ENCODE peak calls at places on chromosome 20, in eight cellular contexts. X is GM23248; A is activated gamma-delta T cell treated with Interleukin-2 at 50 U/mL for 16 hours; E is GM23338; F is stimulated activated CD8-positive, alpha-beta memory T cell treated with anti-CD3 and anti-CD28 coated beads, Interleukin-2, amount 100 ng/mL, for 48 hours; Y is left cardiac atrium; Q is mesendoderm; O is stimulated activated CD4-positive, alpha-beta T cell treated with anti-CD3 and anti-CD28 coated beads, Interleukin-15, amount 100 ng/mL, for 1 hour. R is an unnamed sample.

GRCh38 chr20:10940941-10941340 is 267.1 kb upstream of the JAG1 start:
- DNase-seq in X (no peak), A (no peak), E (no peak), F (no peak), Y (no peak), Q (no peak), O (no peak), R (no peak)

GRCh38 chr20:59776059-59776603 is 157.3 kb downstream of the SYCP2 start:
- DNase-seq in X (no peak), A (no peak), E (no peak), F (no peak), Y (no peak), Q (no peak), O (no peak), R (no peak)

GRCh38 chr20:51639206-51639832 is 96.8 kb upstream of the NFATC2 start:
- DNase-seq in X (peak), A (peak), E (peak), F (peak), Y (peak), Q (peak), O (no peak), R (no peak)

GRCh38 chr20:33668791-33669155 is 2.0 kb downstream of the ACTL10 start:
- DNase-seq in X (no peak), A (no peak), E (no peak), F (no peak), Y (no peak), Q (no peak), O (no peak), R (no peak)

GRCh38 chr20:16283978-16284377 is 289.3 kb downstream of the KIF16B start:
- DNase-seq in X (no peak), A (no peak), E (no peak), F (no peak), Y (no peak), Q (peak), O (no peak), R (no peak)

GRCh38 chr20:34824026-34824860 is 1.2 kb downstream of the NCOA6 start:
- DNase-seq in X (peak), A (peak), E (peak), F (peak), Y (peak), Q (peak), O (peak), R (no peak)

GRCh38 chr20:22282696-22283095 is 301.7 kb downstream of the FOXA2 start:
- DNase-seq in X (no peak), A (no peak), E (no peak), F (no peak), Y (no peak), Q (no peak), O (no peak), R (no peak)

GRCh38 chr20:63027425-63028389 is 20.9 kb upstream of the BHLHE23 start:
- DNase-seq in X (peak), A (no peak), E (peak), F (no peak), Y (peak), Q (peak), O (no peak), R (no peak)

GRCh38 chr20:52016022-52016421 is 175.6 kb downstream of the ZFP64 start:
- DNase-seq in X (no peak), A (no peak), E (no peak), F (no peak), Y (no peak), Q (no peak), O (no peak), R (no peak)

GRCh38 chr20:31713312-31714049 is 9.2 kb downstream of the BCL2L1 start:
- DNase-seq in X (peak), A (no peak), E (peak), F (no peak), Y (peak), Q (peak), O (no peak), R (no peak)

GRCh38 chr20:38293490-38294333 is 10.2 kb upstream of the BPI start:
- DNase-seq in X (no peak), A (no peak), E (peak), F (no peak), Y (no peak), Q (peak), O (no peak), R (no peak)

GRCh38 chr20:24097051-24097450 is 108.5 kb upstream of the GGTLC1 start:
- DNase-seq in X (no peak), A (no peak), E (no peak), F (no peak), Y (no peak), Q (no peak), O (no peak), R (no peak)

GRCh38 chr20:14824996-14825395 is 487.6 kb upstream of the FLRT3 start:
- DNase-seq in X (no peak), A (no peak), E (no peak), F (no peak), Y (no peak), Q (no peak), O (no peak), R (no peak)

GRCh38 chr20:13277663-13278295 is 56.7 kb downstream of the ISM1 start:
- DNase-seq in X (peak), A (no peak), E (no peak), F (no peak), Y (no peak), Q (no peak), O (no peak), R (no peak)

GRCh38 chr20:12207875-12208274 is 290.2 kb downstream of the BTBD3 start:
- DNase-seq in X (peak), A (no peak), E (peak), F (no peak), Y (no peak), Q (peak), O (no peak), R (no peak)

GRCh38 chr20:9413001-9413400 is 101.4 kb upstream of the LAMP5 start:
- DNase-seq in X (no peak), A (no peak), E (no peak), F (no peak), Y (no peak), Q (no peak), O (no peak), R (no peak)

GRCh38 chr20:37316116-37316774 is 26.8 kb downstream of the MANBAL start:
- DNase-seq in X (no peak), A (no peak), E (no peak), F (no peak), Y (no peak), Q (peak), O (no peak), R (no peak)

GRCh38 chr20:44956410-44956809 is 3.8 kb downstream of the TOMM34 start:
- DNase-seq in X (no peak), A (no peak), E (no peak), F (no peak), Y (no peak), Q (no peak), O (no peak), R (no peak)

R was measured in cortex of kidney.